ENCODE peak calls at places on chromosomes 1 and 21, in four cellular contexts. M is left ventricle myocardium superior; O is glutamatergic neuron; Z is CD8-positive, alpha-beta memory T cell. P is an unnamed sample.
A peak's percentile ranks its signal among the peaks of the same experiment; 100 is the strongest.

GRCh38 chr1:245860681-245861552 is 646.2 kb downstream of the SMYD3 start:
- DNase-seq in O (no peak), M (no peak), Z (no peak), P (no peak)

GRCh38 chr21:33067457-33067856 is 2.5 kb upstream of the OLIG1 start:
- DNase-seq in O (no peak), M (no peak), Z (no peak), P (no peak)

GRCh38 chr1:43873851-43874250 is 59.8 kb upstream of the ARTN start:
- DNase-seq in M (no peak), Z (no peak), O (no peak), P (no peak)

GRCh38 chr1:93616221-93616995 is 65.2 kb downstream of the BCAR3 start:
- DNase-seq in Z (no peak), M (no peak), O (no peak), P (no peak)

GRCh38 chr1:203497378-203497777 is 3.4 kb downstream of the OPTC start:
- DNase-seq in O (no peak), M (no peak), Z (no peak), P (no peak)

GRCh38 chr1:218475275-218475674 is 130.1 kb downstream of the TGFB2 start:
- DNase-seq in Z (no peak), O (no peak), M (no peak), P (no peak)

GRCh38 chr1:19892628-19893168 is 10.5 kb downstream of the OTUD3 start:
- DNase-seq in Z (no peak), O (no peak), M (no peak), P (no peak)

GRCh38 chr1:234768569-234769283 is 158.7 kb upstream of the IRF2BP2 start:
- DNase-seq in O (no peak), Z (no peak), M (no peak), P (peak; percentile 25)

GRCh38 chr1:162899422-162900168 is 38.6 kb upstream of the CCDC190 start:
- DNase-seq in Z (no peak), O (no peak), M (no peak), P (no peak)

GRCh38 chr1:63920154-63921117 is 146.6 kb downstream of the ROR1 start:
- DNase-seq in Z (no peak), M (no peak), O (no peak), P (no peak)

GRCh38 chr1:200379431-200379755 is 30.4 kb downstream of the ZNF281 start:
- DNase-seq in O (no peak), Z (no peak), M (no peak), P (no peak)

GRCh38 chr1:8562222-8562621 is 244.3 kb downstream of the SLC45A1 start:
- DNase-seq in Z (no peak), M (no peak), O (no peak), P (no peak)

GRCh38 chr1:4056989-4057388 is 156.9 kb upstream of the C1orf174 start:
- DNase-seq in Z (no peak), M (no peak), O (no peak), P (no peak)

GRCh38 chr1:234611153-234611798 is 1.3 kb upstream of the IRF2BP2 start:
- DNase-seq in M (no peak), Z (peak; percentile 82), O (no peak), P (peak; percentile 86)

GRCh38 chr1:7250176-7250575 is 464.9 kb downstream of the CAMTA1 start:
- DNase-seq in M (no peak), O (no peak), Z (no peak), P (no peak)

GRCh38 chr1:185961664-185962063 is 227.5 kb downstream of the HMCN1 start:
- DNase-seq in O (no peak), M (no peak), Z (no peak), P (no peak)

GRCh38 chr21:36115138-36115710 is 19.7 kb upstream of the CBR3 start:
- DNase-seq in Z (no peak), O (no peak), M (no peak), P (no peak)

GRCh38 chr21:38770660-38771059 is 35.1 kb upstream of the ETS2 start:
- DNase-seq in M (no peak), O (no peak), Z (no peak), P (no peak)

GRCh38 chr1:167510880-167511279 is 7.4 kb downstream of the CD247 start:
- DNase-seq in M (no peak), Z (no peak), O (no peak), P (no peak)

GRCh38 chr1:25800538-25801377 is 765 bp downstream of the SELENON start:
- DNase-seq in M (no peak), O (no peak), Z (no peak), P (no peak)

GRCh38 chr1:21216835-21217811 is 40.4 kb upstream of the EIF4G3 start:
- DNase-seq in M (peak; percentile 57), Z (peak; percentile 41), O (peak; percentile 63), P (peak; percentile 56)

GRCh38 chr21:38957575-38958340 is 152.0 kb downstream of the ETS2 start:
- DNase-seq in M (no peak), O (no peak), Z (no peak), P (no peak)

GRCh38 chr1:153100241-153100640 is 5.9 kb upstream of the SPRR2E start:
- DNase-seq in M (no peak), O (no peak), Z (no peak), P (no peak)

GRCh38 chr1:52238474-52238873 is 96.6 kb downstream of the ZFYVE9 start:
- DNase-seq in O (no peak), Z (no peak), M (no peak), P (no peak)

GRCh38 chr1:53518775-53519174 is 59.6 kb downstream of the DMRTB1 start:
- DNase-seq in Z (no peak), M (no peak), O (no peak), P (no peak)

GRCh38 chr1:246320286-246320685 is 186.8 kb downstream of the SMYD3 start:
- DNase-seq in Z (no peak), O (no peak), M (no peak), P (no peak)

GRCh38 chr1:2356911-2357845 is 34.2 kb downstream of the MORN1 start:
- DNase-seq in M (peak; percentile 17), Z (no peak), O (peak; percentile 13), P (no peak)

GRCh38 chr1:165645654-165646366 is 14.8 kb downstream of the MGST3 start:
- DNase-seq in Z (peak; percentile 5), M (peak; percentile 38), O (no peak), P (peak; percentile 29)

GRCh38 chr1:161733526-161733925 is 12.2 kb downstream of the FCRLB start:
- DNase-seq in Z (no peak), M (no peak), O (no peak), P (no peak)

P was measured in CD4-positive, alpha-beta memory T cell.